ENCODE peak calls at places on chromosomes 3 and 15, in six cellular contexts. W is A549, R is GM12878, Q is upper lobe of left lung, Y is HepG2, C is K562. E is an unnamed sample.
A peak's percentile ranks its signal among the peaks of the same experiment; 100 is the strongest.

GRCh38 chr3:118544458-118544857 is 490.2 kb downstream of the IGSF11 start:
- ATAC-seq in Y (no peak), W (no peak), C (peak; percentile 92), R (no peak), Q (no peak), E (no peak)

GRCh38 chr15:39125904-39126303 is 455.0 kb upstream of the THBS1 start:
- ATAC-seq in Q (no peak), Y (no peak), C (peak; percentile 71), R (peak; percentile 63), W (no peak), E (no peak)

GRCh38 chr15:66130496-66131014 is 123.0 kb downstream of the MEGF11 start:
- ATAC-seq in C (no peak), Q (no peak), R (no peak), Y (no peak), W (no peak), E (no peak)

GRCh38 chr3:66121288-66121687 is 82.6 kb upstream of the MAGI1 start:
- ATAC-seq in Q (no peak), C (no peak), Y (no peak), W (no peak), R (no peak), E (no peak)

GRCh38 chr3:53211704-53212702 is 43.8 kb downstream of the TKT start:
- ATAC-seq in W (peak; percentile 43), Q (no peak), C (no peak), Y (no peak), R (peak; percentile 53), E (no peak)

GRCh38 chr15:62165793-62166380 is 802 bp upstream of the C2CD4B start:
- ATAC-seq in W (no peak), C (no peak), Y (no peak), R (no peak), Q (peak; percentile 25), E (no peak)

GRCh38 chr3:13078158-13078905 is 5.1 kb upstream of the IQSEC1 start:
- ATAC-seq in Q (no peak), R (no peak), C (no peak), Y (no peak), W (no peak), E (no peak)

GRCh38 chr3:123412076-123412475 is 36.8 kb downstream of the ADCY5 start:
- ATAC-seq in W (peak; percentile 41), R (no peak), Q (no peak), C (peak; percentile 80), Y (peak; percentile 74), E (peak; percentile 49)

GRCh38 chr15:57923750-57924149 is 141.8 kb downstream of the ALDH1A2 start:
- ATAC-seq in Q (no peak), W (no peak), R (no peak), Y (no peak), C (no peak), E (peak; percentile 29)

GRCh38 chr3:10561942-10562565 is 56.7 kb upstream of the ATP2B2 start:
- ATAC-seq in R (no peak), Q (no peak), C (no peak), W (no peak), Y (no peak), E (no peak)

GRCh38 chr3:71408903-71409302 is 174.6 kb downstream of the FOXP1 start:
- ATAC-seq in R (no peak), W (no peak), Y (no peak), Q (no peak), C (no peak), E (no peak)

GRCh38 chr15:28891588-28891987 is 5.8 kb downstream of the APBA2 start:
- ATAC-seq in Q (no peak), R (no peak), W (no peak), C (no peak), Y (no peak), E (no peak)

GRCh38 chr3:133783762-133784161 is 21.9 kb upstream of the SRPRB start:
- ATAC-seq in Y (peak; percentile 18), W (no peak), R (no peak), Q (no peak), C (peak; percentile 90), E (no peak)

GRCh38 chr3:40191850-40192448 is 117.6 kb upstream of the EIF1B start:
- ATAC-seq in W (peak; percentile 80), R (peak; percentile 75), Q (peak; percentile 71), C (peak; percentile 83), Y (peak; percentile 79), E (no peak)

GRCh38 chr3:87733671-87734367 is 325.0 kb downstream of the CGGBP1 start:
- ATAC-seq in W (no peak), R (no peak), Q (peak; percentile 93), C (no peak), Y (no peak), E (no peak)

GRCh38 chr15:101246824-101247745 is 4.8 kb downstream of the CHSY1 start:
- ATAC-seq in W (no peak), Q (no peak), R (peak; percentile 3), C (no peak), Y (no peak), E (no peak)

GRCh38 chr15:69297642-69298353 is 914 bp upstream of the PAQR5 start:
- ATAC-seq in R (no peak), Y (no peak), Q (no peak), W (no peak), C (no peak), E (no peak)

GRCh38 chr3:36900474-36901443 is 44.1 kb downstream of the TRANK1 start:
- ATAC-seq in Y (no peak), W (no peak), C (no peak), R (no peak), Q (no peak), E (no peak)

GRCh38 chr3:30354513-30354912 is 251.9 kb upstream of the TGFBR2 start:
- ATAC-seq in R (no peak), W (no peak), Q (no peak), Y (no peak), C (no peak), E (peak; percentile 32)

GRCh38 chr3:28667646-28668376 is 319.2 kb upstream of the AZI2 start:
- ATAC-seq in Q (peak; percentile 86), C (peak; percentile 91), W (peak; percentile 97), Y (peak; percentile 96), R (peak; percentile 94), E (peak; percentile 57)

GRCh38 chr15:94164202-94164807 is 67.1 kb upstream of the MCTP2 start:
- ATAC-seq in Q (peak; percentile 80), R (peak; percentile 82), W (peak; percentile 67), C (no peak), Y (peak; percentile 76), E (no peak)
- TF ChIP-seq CTCF in Q (peak; percentile 68), R (peak; percentile 69), W (peak; percentile 39), C (peak; percentile 57), Y (peak; percentile 82), E (peak; percentile 42)

DNA sequence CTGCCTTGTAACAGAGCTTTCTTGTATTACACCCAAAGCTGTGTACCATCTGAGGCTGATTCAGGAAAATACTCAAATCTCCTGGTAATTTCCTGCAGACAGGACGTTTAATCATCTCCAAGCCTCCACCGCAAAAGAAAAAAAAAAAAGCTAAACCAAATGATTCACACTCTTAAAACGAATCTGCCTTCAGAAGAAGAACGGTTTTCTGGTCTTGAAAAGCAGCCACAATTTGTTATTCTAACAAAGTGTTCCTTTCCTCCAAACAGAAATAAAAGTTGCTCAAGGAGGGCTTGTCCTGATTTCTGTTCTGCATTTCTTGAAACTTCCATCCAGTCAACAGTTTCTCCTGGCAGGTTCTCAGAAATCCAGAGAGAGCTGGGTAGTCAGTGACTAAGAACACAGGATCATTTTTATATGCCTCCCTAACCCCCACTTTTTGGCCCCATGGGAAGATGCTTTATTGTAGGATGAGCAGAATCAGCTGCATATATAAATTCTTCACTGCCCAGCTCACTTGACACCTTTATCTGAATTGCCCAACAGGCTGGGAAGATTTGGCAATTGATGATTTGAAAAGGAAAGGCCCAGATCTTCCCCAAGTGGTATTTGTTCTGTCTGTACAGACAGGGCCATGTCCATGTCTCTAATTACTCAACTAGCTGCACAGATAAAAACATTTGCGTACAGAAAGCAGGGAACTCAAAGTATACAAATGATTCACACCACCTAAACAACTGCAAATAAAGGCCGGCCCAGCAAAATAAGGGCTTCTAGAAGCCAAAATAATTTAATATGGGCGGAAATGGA is 41.0 kb upstream of the PRICKLE2 start:
- ATAC-seq in W (peak; percentile 83), C (no peak), R (no peak), Q (peak; percentile 30), Y (peak; percentile 31), E (peak; percentile 66)
- TF ChIP-seq EP300 in W (peak; percentile 54), C (no peak), R (no peak), Q (no peak), Y (no peak), E (no peak)

DNA sequence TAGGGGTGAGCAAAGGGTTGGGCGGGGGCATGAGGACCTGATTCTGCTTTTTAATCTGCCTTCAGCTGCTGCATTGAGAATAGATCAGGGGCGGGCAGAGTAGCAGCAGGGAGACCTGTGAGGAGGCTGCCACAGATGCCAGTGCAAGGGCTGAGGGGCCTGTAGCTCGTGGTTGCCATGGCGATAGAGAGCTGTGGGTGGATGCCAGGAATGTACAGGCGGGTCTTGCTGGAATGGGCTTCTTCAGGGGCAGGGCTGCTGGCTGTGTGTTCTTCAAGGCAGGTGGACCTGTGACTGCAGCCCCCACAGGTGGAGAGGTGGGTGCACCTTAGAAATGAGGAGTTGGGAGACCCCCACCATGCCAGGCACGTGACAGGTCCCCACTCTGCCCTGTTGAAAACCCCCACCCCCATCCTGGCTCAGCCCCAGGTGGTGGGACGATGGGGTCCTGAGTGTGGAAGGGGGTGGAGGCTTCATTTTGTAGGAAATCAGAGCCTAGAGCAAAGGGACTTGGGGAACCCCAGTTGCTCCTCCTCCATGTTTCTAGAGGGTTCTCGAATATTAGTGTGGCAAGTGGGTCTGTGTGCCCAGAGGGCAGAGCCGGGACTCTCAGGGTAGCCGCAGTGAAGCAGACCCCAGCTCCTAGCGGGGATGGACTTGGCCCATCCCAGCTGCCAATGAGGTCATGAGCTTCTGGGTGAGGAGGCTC is 38.3 kb downstream of the SLC6A6 start:
- ATAC-seq in Q (no peak), C (no peak), R (no peak), Y (no peak), W (peak; percentile 59), E (no peak)
- H3K4me1 ChIP-seq in Q (peaks cover 63% of the 10 kb centered on the region), C (peaks cover 55% of the 10 kb centered on the region), R (peaks cover 13% of the 10 kb centered on the region), Y (no peaks in the 10 kb centered on the region), W (peaks cover 64% of the 10 kb centered on the region), E (peaks cover 14% of the 10 kb centered on the region)

GRCh38 chr3:142608615-142609014 is 12.4 kb downstream of the PLS1 start:
- ATAC-seq in Y (no peak), R (no peak), C (no peak), W (no peak), Q (no peak), E (no peak)

GRCh38 chr3:142613491-142613890 is 17.3 kb downstream of the PLS1 start:
- ATAC-seq in W (peak; percentile 78), C (no peak), Q (no peak), Y (no peak), R (no peak), E (no peak)

GRCh38 chr3:142609136-142609535 is 12.9 kb downstream of the PLS1 start:
- ATAC-seq in R (no peak), Y (no peak), W (no peak), Q (no peak), C (no peak), E (no peak)

GRCh38 chr3:142614059-142614626 is 17.9 kb downstream of the PLS1 start:
- ATAC-seq in Y (no peak), R (no peak), Q (no peak), W (no peak), C (no peak), E (no peak)

GRCh38 chr3:142611206-142611605 is 15.0 kb downstream of the PLS1 start:
- ATAC-seq in Q (no peak), Y (no peak), R (no peak), W (no peak), C (no peak), E (no peak)
- TF ChIP-seq CTCF in Q (no peak), Y (no peak), R (no peak), W (no peak), C (no peak), E (no peak)

E was measured in gastroesophageal sphincter.